ENCODE peak calls at places on chromosomes 5 and 9, in ten cellular contexts. I, Y, V, O, W, C, E, S, Z and R are unnamed samples. For H3K4me1, the result is how much of the 10 kb centered on the place peaks cover.

GRCh38 chr5:111954516-111955337 is 197.7 kb upstream of the NREP start:
- DNase-seq in W (no peak), O (no peak), S (no peak), Z (no peak), Y (no peak), I (no peak), C (no peak), V (no peak), E (no peak), R (no peak)

GRCh38 chr5:163682226-163682625 is 176.8 kb downstream of the MAT2B start:
- DNase-seq in W (no peak), V (no peak), I (no peak), S (no peak), C (no peak), Z (no peak), Y (no peak), O (no peak), E (no peak), R (no peak)

GRCh38 chr5:94181940-94182339 is 436.5 kb downstream of the KIAA0825 start:
- DNase-seq in V (no peak), W (peak), S (no peak), E (no peak), I (peak), O (no peak), Y (no peak), Z (no peak), C (no peak), R (no peak)

GRCh38 chr9:116345817-116346216 is 192.2 kb downstream of the PAPPA start:
- DNase-seq in Y (no peak), I (no peak), S (no peak), Z (no peak), V (no peak), O (no peak), W (peak), E (no peak), C (no peak), R (no peak)

GRCh38 chr9:14517154-14517906 is 175.9 kb downstream of the ZDHHC21 start:
- DNase-seq in C (no peak), O (no peak), Y (no peak), I (no peak), Z (no peak), S (no peak), V (no peak), E (no peak), W (no peak), R (no peak)

GRCh38 chr9:570187-570586 is 271.3 kb upstream of the DMRT1 start:
- DNase-seq in C (no peak), O (no peak), V (no peak), I (no peak), Y (no peak), W (no peak), E (no peak), S (no peak), Z (no peak), R (no peak)

GRCh38 chr9:137670391-137671195 is 51.8 kb downstream of the EHMT1 start:
- DNase-seq in W (no peak), V (peak), I (no peak), S (peak), C (peak), Z (no peak), E (peak), O (peak), Y (no peak), R (no peak)

GRCh38 chr5:177473461-177473991 is at the start of gene DBN1:
- DNase-seq in S (peak), W (peak), Z (no peak), C (no peak), E (peak), O (peak), Y (no peak), I (peak), V (peak), R (peak)

GRCh38 chr9:16688814-16689213 is 181.7 kb downstream of the BNC2 start:
- DNase-seq in E (no peak), W (peak), O (no peak), S (no peak), V (no peak), Y (no peak), Z (no peak), C (no peak), I (no peak), R (no peak)

GRCh38 chr9:112615584-112616271 is 102.2 kb downstream of the INIP start:
- DNase-seq in E (no peak), Y (no peak), C (no peak), O (no peak), Z (no peak), I (peak), S (no peak), V (no peak), W (no peak), R (no peak)

GRCh38 chr9:128321879-128322341 is 337 bp downstream of the TRUB2 start:
- DNase-seq in Z (peak), O (no peak), W (no peak), C (no peak), E (no peak), S (no peak), Y (no peak), I (no peak), V (no peak), R (no peak)

GRCh38 chr5:31824886-31825774 is 186.2 kb downstream of the PDZD2 start:
- DNase-seq in Z (no peak), V (peak), Y (peak), I (peak), C (peak), S (peak), W (peak), E (no peak), O (peak), R (no peak)

GRCh38 chr5:143434261-143435206 is 31.0 kb upstream of the NR3C1 start:
- DNase-seq in I (no peak), Y (no peak), Z (no peak), O (peak), V (no peak), C (peak), W (peak), E (no peak), S (no peak), R (no peak)

GRCh38 chr9:136793063-136793946 is 2.2 kb downstream of the TMEM141 start:
- DNase-seq in Z (no peak), E (no peak), W (peak), S (peak), O (no peak), V (no peak), I (no peak), C (peak), Y (no peak), R (no peak)

GRCh38 chr5:20574576-20574975 is 586.6 kb upstream of the CDH18 start:
- DNase-seq in E (no peak), Z (no peak), S (no peak), C (no peak), W (no peak), I (no peak), Y (no peak), V (no peak), O (no peak), R (no peak)
- H3K4me3 ChIP-seq in E (no peak), Z (no peak), S (no peak), C (no peak), W (no peak), I (no peak), Y (no peak), V (no peak), O (no peak), R (no peak)

DNA sequence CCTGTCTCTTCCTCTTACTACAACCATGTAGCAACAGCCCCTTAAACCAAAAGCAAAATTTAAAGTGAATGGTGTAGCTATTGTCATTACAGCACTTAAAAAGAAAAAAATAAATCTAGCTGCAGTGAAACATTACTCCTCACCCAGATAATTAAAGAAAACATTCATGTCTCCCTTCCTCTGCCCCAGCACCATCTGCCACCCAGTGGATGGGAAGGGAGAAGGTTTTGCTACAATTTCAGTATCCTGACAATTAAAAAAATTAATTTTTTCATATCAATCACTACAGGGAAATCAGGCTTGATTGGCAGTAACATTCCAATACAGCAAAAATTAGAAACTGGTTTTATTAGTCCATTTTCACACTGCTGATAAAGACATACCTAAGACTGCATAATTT is 147.4 kb upstream of the PUM3 start:
- DNase-seq in I (no peak), W (no peak), Z (no peak), O (no peak), Y (no peak), C (no peak), V (no peak), E (no peak), S (no peak), R (no peak)
- TF ChIP-seq CTCF in I (peak), W (no peak), Z (peak), O (no peak), Y (no peak), C (no peak), V (no peak), E (no peak), S (no peak), R (no peak)

GRCh38 chr9:35716236-35716635 is 15.8 kb downstream of the TLN1 start:
- DNase-seq in I (no peak), W (no peak), Y (no peak), E (no peak), C (no peak), V (no peak), O (no peak), Z (no peak), S (no peak), R (no peak)
- H3K4me1 ChIP-seq in I (under half), W (under half), Y (under half), E (under half), C (under half), V (under half), O (under half), Z (under half), S (under half), R (under half)

GRCh38 chr9:95977366-95977765 is 101.9 kb downstream of the ERCC6L2 start:
- DNase-seq in C (no peak), I (no peak), V (no peak), W (no peak), Y (no peak), Z (no peak), O (no peak), S (no peak), E (no peak), R (no peak)

GRCh38 chr9:95980262-95981125 is 105.0 kb downstream of the ERCC6L2 start:
- DNase-seq in C (no peak), I (peak), O (no peak), W (peak), E (no peak), Y (no peak), Z (no peak), V (no peak), S (no peak), R (no peak)

GRCh38 chr9:95985656-95986055 is 110.2 kb downstream of the ERCC6L2 start:
- DNase-seq in Y (no peak), I (no peak), V (no peak), W (no peak), Z (no peak), O (no peak), C (no peak), S (no peak), E (no peak), R (no peak)

DNA sequence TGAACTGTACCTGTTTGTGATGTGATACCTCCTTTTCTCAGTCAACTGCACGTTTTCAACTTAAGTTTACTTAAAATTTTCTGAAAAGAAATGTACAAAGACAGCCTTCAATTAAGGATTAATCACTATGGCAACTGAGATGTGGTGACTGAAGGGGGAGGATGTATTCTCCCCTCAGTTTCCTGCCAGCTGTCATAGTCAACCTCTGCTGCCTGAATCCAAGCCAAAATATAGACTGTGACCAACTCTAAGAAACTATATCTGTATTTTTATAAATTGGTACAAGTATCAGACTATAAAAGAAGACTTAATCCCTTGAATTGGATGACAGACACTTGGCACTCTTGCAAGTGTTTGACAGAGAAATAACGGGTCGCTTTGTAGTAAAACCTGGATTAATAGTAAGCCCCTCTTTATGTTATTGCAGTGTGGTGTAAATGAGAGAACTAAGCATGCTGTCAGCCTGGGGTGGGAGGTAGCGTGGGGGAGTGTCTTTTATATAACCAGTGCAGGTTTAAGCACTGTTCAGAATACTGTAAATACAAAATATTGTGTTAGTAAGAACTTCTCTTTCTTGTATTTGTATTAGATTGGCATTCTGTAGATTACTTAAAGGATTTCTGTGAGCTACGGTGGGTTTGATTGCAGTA is 106.4 kb downstream of the ERCC6L2 start:
- DNase-seq in S (no peak), E (no peak), C (no peak), Z (no peak), Y (no peak), I (peak), W (no peak), O (no peak), V (no peak), R (no peak)
- H3K4me3 ChIP-seq in S (no peak), E (no peak), C (no peak), Z (no peak), Y (no peak), I (peak), W (no peak), O (no peak), V (no peak), R (no peak)

GRCh38 chr5:43659075-43659474 is 56.1 kb downstream of the NNT start:
- DNase-seq in Y (no peak), E (no peak), V (no peak), S (no peak), I (no peak), O (no peak), C (no peak), W (no peak), Z (peak), R (no peak)

GRCh38 chr5:43664641-43665040 is 61.7 kb downstream of the NNT start:
- DNase-seq in O (no peak), I (no peak), C (no peak), Y (no peak), S (no peak), V (no peak), W (no peak), Z (no peak), E (no peak), R (no peak)

GRCh38 chr5:43663916-43664315 is 60.9 kb downstream of the NNT start:
- DNase-seq in W (no peak), Y (no peak), E (no peak), V (no peak), C (no peak), S (no peak), Z (no peak), O (no peak), I (no peak), R (no peak)

GRCh38 chr5:43658499-43658898 is 55.5 kb downstream of the NNT start:
- DNase-seq in O (no peak), V (no peak), I (no peak), W (no peak), Y (no peak), E (no peak), Z (peak), S (no peak), C (no peak), R (no peak)

GRCh38 chr5:43661102-43661501 is 58.1 kb downstream of the NNT start:
- DNase-seq in E (no peak), Y (no peak), S (peak), Z (peak), W (peak), O (no peak), I (peak), C (no peak), V (peak), R (no peak)
- TF ChIP-seq CTCF in E (peak), Y (peak), S (peak), Z (peak), W (peak), O (peak), I (peak), C (no peak), V (no peak), R (peak)

GRCh38 chr5:124527220-124527991 is 219.0 kb downstream of the ZNF608 start:
- DNase-seq in W (peak), S (no peak), E (no peak), I (no peak), V (no peak), C (peak), Z (peak), Y (no peak), O (no peak), R (no peak)
- H3K4me1 ChIP-seq in W (under half), S (under half), E (under half), I (under half), V (under half), C (under half), Z (under half), Y (under half), O (under half), R (under half)

DNA sequence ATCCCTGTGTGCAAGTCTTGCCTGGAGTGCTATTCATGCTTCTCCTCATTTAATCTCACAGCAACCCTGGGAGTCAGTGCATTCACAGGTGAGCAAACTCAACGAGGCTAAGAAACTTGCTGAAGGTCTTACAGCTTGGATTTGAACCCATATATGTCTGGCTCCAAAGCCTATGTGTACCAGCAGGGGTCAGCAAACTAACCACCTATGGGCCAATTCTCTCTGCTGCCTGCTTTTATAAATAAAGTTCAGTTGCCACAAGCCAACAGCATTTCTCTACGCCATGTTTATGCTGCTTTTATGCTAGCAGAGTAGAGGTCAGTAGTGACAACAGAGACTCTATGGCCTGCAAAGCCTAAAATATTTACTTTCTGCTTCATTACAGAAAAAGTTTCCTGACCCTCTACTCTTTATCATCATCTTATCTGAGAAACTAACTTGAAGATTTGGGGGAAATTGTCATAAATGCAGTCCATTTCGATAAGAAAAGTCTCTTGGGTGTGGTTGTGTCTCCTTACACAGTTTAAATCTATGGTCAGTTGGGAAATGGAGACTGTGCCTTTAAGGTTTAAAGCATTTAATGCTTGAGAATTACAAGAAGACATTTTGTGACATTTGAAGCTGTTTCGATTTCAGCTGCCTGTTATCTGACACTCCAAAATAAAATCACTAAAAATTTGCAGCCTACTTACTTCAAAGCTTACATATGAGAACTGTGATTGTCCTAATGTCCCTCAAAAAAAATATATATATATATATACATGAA is 137.7 kb downstream of the PRELID2 start:
- DNase-seq in E (no peak), C (peak), W (peak), S (no peak), I (peak), Y (no peak), Z (no peak), V (no peak), O (no peak), R (no peak)
- H3K4me3 ChIP-seq in E (no peak), C (no peak), W (no peak), S (no peak), I (no peak), Y (no peak), Z (no peak), V (no peak), O (no peak), R (no peak)

GRCh38 chr9:69806642-69807041 is 14.0 kb upstream of the CFAP95 start:
- DNase-seq in O (no peak), V (no peak), S (no peak), Z (no peak), Y (no peak), I (no peak), E (no peak), W (no peak), C (no peak), R (no peak)

GRCh38 chr9:69805962-69806633 is 14.5 kb upstream of the CFAP95 start:
- DNase-seq in V (no peak), I (no peak), Z (no peak), O (no peak), Y (peak), C (peak), E (no peak), S (no peak), W (peak), R (no peak)

GRCh38 chr9:69812068-69813000 is 8.3 kb upstream of the CFAP95 start:
- DNase-seq in Z (no peak), S (no peak), W (no peak), V (no peak), Y (no peak), O (no peak), E (no peak), C (no peak), I (no peak), R (no peak)

GRCh38 chr9:69811329-69811989 is 9.2 kb upstream of the CFAP95 start:
- DNase-seq in E (no peak), Z (no peak), O (no peak), C (no peak), Y (no peak), I (no peak), V (no peak), S (no peak), W (no peak), R (no peak)

DNA sequence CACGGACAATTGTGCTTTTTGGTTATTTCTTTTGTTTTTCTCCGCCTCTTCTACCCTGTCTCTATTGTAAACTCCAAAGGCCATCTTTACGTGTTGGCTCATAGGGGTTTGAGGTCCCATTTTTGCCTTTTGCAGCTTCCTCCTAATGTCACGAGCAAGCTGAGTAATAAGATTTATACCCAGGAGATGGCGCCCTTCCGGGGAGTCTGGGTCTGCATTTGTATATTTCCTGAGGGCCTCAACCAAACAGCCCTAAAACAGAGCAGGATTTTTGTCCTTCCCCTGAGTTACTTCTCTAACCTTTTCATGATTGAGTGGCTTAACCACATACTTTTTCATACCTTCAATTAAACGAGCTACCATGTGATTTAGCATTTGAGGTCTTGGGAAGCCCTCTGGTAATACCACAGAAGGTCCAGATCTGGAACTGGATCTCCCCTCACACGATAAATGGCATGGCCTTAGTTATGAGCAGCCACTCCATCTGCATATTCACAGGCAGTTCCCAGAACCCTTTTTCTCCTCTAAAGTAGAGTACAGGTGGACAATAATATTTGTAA is 11.2 kb upstream of the CFAP95 start:
- DNase-seq in W (peak), O (no peak), Z (no peak), C (no peak), V (peak), Y (no peak), S (no peak), E (no peak), I (peak), R (no peak)
- TF ChIP-seq CTCF in W (peak), O (no peak), Z (peak), C (no peak), V (peak), Y (no peak), S (no peak), E (peak), I (peak), R (no peak)